ENCODE peak calls at places on chromosome 15, in seven cellular contexts. One of them, this sample, is unnamed.

GRCh38 chr15:31437686-31438085 is 111.1 kb downstream of the KLF13 start:
- DNase-seq in cardiac fibroblast: no peak
- DNase-seq in BJ: no peak
- DNase-seq in astrocyte: no peak
- DNase-seq in ecto neural progenitor cell: no peak
- DNase-seq in iris pigment epithelial cell: no peak
- DNase-seq in occipital lobe: no peak
- DNase-seq in this sample: no peak

GRCh38 chr15:65077981-65078352 is 1.4 kb downstream of the KBTBD13 start:
- DNase-seq in cardiac fibroblast: peak
- DNase-seq in BJ: no peak
- DNase-seq in astrocyte: no peak
- DNase-seq in ecto neural progenitor cell: peak
- DNase-seq in iris pigment epithelial cell: peak
- DNase-seq in occipital lobe: no peak
- DNase-seq in this sample: no peak

GRCh38 chr15:44199393-44199792 is 4.3 kb upstream of the FRMD5 start:
- DNase-seq in cardiac fibroblast: no peak
- DNase-seq in BJ: no peak
- DNase-seq in astrocyte: no peak
- DNase-seq in ecto neural progenitor cell: no peak
- DNase-seq in iris pigment epithelial cell: no peak
- DNase-seq in occipital lobe: no peak
- DNase-seq in this sample: no peak

GRCh38 chr15:68241088-68241935 is 11.8 kb upstream of the CLN6 start:
- DNase-seq in cardiac fibroblast: no peak
- DNase-seq in BJ: no peak
- DNase-seq in astrocyte: no peak
- DNase-seq in ecto neural progenitor cell: no peak
- DNase-seq in iris pigment epithelial cell: no peak
- DNase-seq in occipital lobe: no peak
- DNase-seq in this sample: no peak

GRCh38 chr15:31302029-31302657 is 24.5 kb upstream of the KLF13 start:
- DNase-seq in cardiac fibroblast: no peak
- DNase-seq in BJ: no peak
- DNase-seq in astrocyte: no peak
- DNase-seq in ecto neural progenitor cell: peak
- DNase-seq in iris pigment epithelial cell: no peak
- DNase-seq in occipital lobe: peak
- DNase-seq in this sample: no peak

GRCh38 chr15:82540984-82541431 is 751 bp upstream of the RPS17 start:
- DNase-seq in cardiac fibroblast: no peak
- DNase-seq in BJ: no peak
- DNase-seq in astrocyte: peak
- DNase-seq in ecto neural progenitor cell: peak
- DNase-seq in iris pigment epithelial cell: peak
- DNase-seq in occipital lobe: no peak
- DNase-seq in this sample: no peak

GRCh38 chr15:59741274-59741906 is 52.3 kb upstream of the BNIP2 start:
- DNase-seq in cardiac fibroblast: peak
- DNase-seq in BJ: no peak
- DNase-seq in astrocyte: no peak
- DNase-seq in ecto neural progenitor cell: peak
- DNase-seq in iris pigment epithelial cell: peak
- DNase-seq in occipital lobe: no peak
- DNase-seq in this sample: peak

GRCh38 chr15:55253580-55253979 is 36.0 kb downstream of the RAB27A start:
- DNase-seq in cardiac fibroblast: peak
- DNase-seq in BJ: no peak
- DNase-seq in astrocyte: peak
- DNase-seq in ecto neural progenitor cell: no peak
- DNase-seq in iris pigment epithelial cell: peak
- DNase-seq in occipital lobe: no peak
- DNase-seq in this sample: no peak

GRCh38 chr15:26773917-26774316 is 1.1 kb upstream of the GABRB3 start:
- DNase-seq in cardiac fibroblast: no peak
- DNase-seq in BJ: no peak
- DNase-seq in astrocyte: no peak
- DNase-seq in ecto neural progenitor cell: no peak
- DNase-seq in iris pigment epithelial cell: no peak
- DNase-seq in occipital lobe: no peak
- DNase-seq in this sample: no peak

GRCh38 chr15:77455696-77456293 is 35.1 kb downstream of the HMG20A start:
- DNase-seq in cardiac fibroblast: peak
- DNase-seq in BJ: peak
- DNase-seq in astrocyte: peak
- DNase-seq in ecto neural progenitor cell: no peak
- DNase-seq in iris pigment epithelial cell: peak
- DNase-seq in occipital lobe: no peak
- DNase-seq in this sample: peak

GRCh38 chr15:25674948-25675347 is 188.2 kb downstream of the ATP10A start:
- DNase-seq in cardiac fibroblast: no peak
- DNase-seq in BJ: no peak
- DNase-seq in astrocyte: no peak
- DNase-seq in ecto neural progenitor cell: no peak
- DNase-seq in iris pigment epithelial cell: no peak
- DNase-seq in occipital lobe: no peak
- DNase-seq in this sample: no peak

GRCh38 chr15:84023636-84024035 is 211.9 kb upstream of the GOLGA6L4 start:
- DNase-seq in cardiac fibroblast: peak
- DNase-seq in BJ: no peak
- DNase-seq in astrocyte: no peak
- DNase-seq in ecto neural progenitor cell: no peak
- DNase-seq in iris pigment epithelial cell: peak
- DNase-seq in occipital lobe: no peak
- DNase-seq in this sample: peak

GRCh38 chr15:88535607-88536313 is 10.7 kb downstream of the DET1 start:
- DNase-seq in cardiac fibroblast: no peak
- DNase-seq in BJ: no peak
- DNase-seq in astrocyte: no peak
- DNase-seq in ecto neural progenitor cell: no peak
- DNase-seq in iris pigment epithelial cell: no peak
- DNase-seq in occipital lobe: no peak
- DNase-seq in this sample: no peak

GRCh38 chr15:96324192-96324895 is 6.2 kb upstream of the NR2F2 start:
- DNase-seq in cardiac fibroblast: peak
- DNase-seq in BJ: no peak
- DNase-seq in astrocyte: peak
- DNase-seq in ecto neural progenitor cell: peak
- DNase-seq in iris pigment epithelial cell: peak
- DNase-seq in occipital lobe: no peak
- DNase-seq in this sample: no peak

GRCh38 chr15:92167413-92167950 is 226.2 kb upstream of the ST8SIA2 start:
- DNase-seq in cardiac fibroblast: no peak
- DNase-seq in BJ: no peak
- DNase-seq in astrocyte: no peak
- DNase-seq in ecto neural progenitor cell: no peak
- DNase-seq in iris pigment epithelial cell: no peak
- DNase-seq in occipital lobe: no peak
- DNase-seq in this sample: no peak

GRCh38 chr15:88741671-88742070 is 61.6 kb upstream of the ACAN start:
- DNase-seq in cardiac fibroblast: no peak
- DNase-seq in BJ: no peak
- DNase-seq in astrocyte: no peak
- DNase-seq in ecto neural progenitor cell: no peak
- DNase-seq in iris pigment epithelial cell: no peak
- DNase-seq in occipital lobe: no peak
- DNase-seq in this sample: no peak

GRCh38 chr15:73593278-73594074 is 39.7 kb downstream of the NPTN start:
- DNase-seq in cardiac fibroblast: peak
- DNase-seq in BJ: no peak
- DNase-seq in astrocyte: peak
- DNase-seq in ecto neural progenitor cell: no peak
- DNase-seq in iris pigment epithelial cell: peak
- DNase-seq in occipital lobe: no peak
- DNase-seq in this sample: no peak

GRCh38 chr15:62644216-62644873 is 398.2 kb upstream of the TPM1 start:
- DNase-seq in cardiac fibroblast: no peak
- DNase-seq in BJ: no peak
- DNase-seq in astrocyte: no peak
- DNase-seq in ecto neural progenitor cell: no peak
- DNase-seq in iris pigment epithelial cell: no peak
- DNase-seq in occipital lobe: no peak
- DNase-seq in this sample: no peak

GRCh38 chr15:32990071-32990470 is 204.4 kb downstream of the FMN1 start:
- DNase-seq in cardiac fibroblast: peak
- DNase-seq in BJ: no peak
- DNase-seq in astrocyte: peak
- DNase-seq in ecto neural progenitor cell: no peak
- DNase-seq in iris pigment epithelial cell: no peak
- DNase-seq in occipital lobe: no peak
- DNase-seq in this sample: no peak

GRCh38 chr15:27165590-27165989 is 194.6 kb downstream of the GABRG3 start:
- DNase-seq in cardiac fibroblast: no peak
- DNase-seq in BJ: no peak
- DNase-seq in astrocyte: no peak
- DNase-seq in ecto neural progenitor cell: no peak
- DNase-seq in iris pigment epithelial cell: no peak
- DNase-seq in occipital lobe: no peak
- DNase-seq in this sample: no peak

GRCh38 chr15:92005154-92005553 is 151.6 kb downstream of the SLCO3A1 start:
- DNase-seq in cardiac fibroblast: no peak
- DNase-seq in BJ: no peak
- DNase-seq in astrocyte: no peak
- DNase-seq in ecto neural progenitor cell: no peak
- DNase-seq in iris pigment epithelial cell: no peak
- DNase-seq in occipital lobe: no peak
- DNase-seq in this sample: no peak

GRCh38 chr15:66842710-66843441 is 140.8 kb downstream of the SMAD6 start:
- DNase-seq in cardiac fibroblast: peak
- DNase-seq in BJ: no peak
- DNase-seq in astrocyte: peak
- DNase-seq in ecto neural progenitor cell: no peak
- DNase-seq in iris pigment epithelial cell: peak
- DNase-seq in occipital lobe: peak
- DNase-seq in this sample: peak

GRCh38 chr15:64681424-64682024 is 93.9 kb downstream of the RBPMS2 start:
- DNase-seq in cardiac fibroblast: peak
- DNase-seq in BJ: no peak
- DNase-seq in astrocyte: peak
- DNase-seq in ecto neural progenitor cell: peak
- DNase-seq in iris pigment epithelial cell: peak
- DNase-seq in occipital lobe: no peak
- DNase-seq in this sample: peak

GRCh38 chr15:31802761-31803160 is 227.6 kb upstream of the CHRNA7 start:
- DNase-seq in cardiac fibroblast: no peak
- DNase-seq in BJ: no peak
- DNase-seq in astrocyte: no peak
- DNase-seq in ecto neural progenitor cell: no peak
- DNase-seq in iris pigment epithelial cell: no peak
- DNase-seq in occipital lobe: no peak
- DNase-seq in this sample: no peak

GRCh38 chr15:49083471-49084284 is 37.4 kb upstream of the SECISBP2L start:
- DNase-seq in cardiac fibroblast: peak
- DNase-seq in BJ: peak
- DNase-seq in astrocyte: peak
- DNase-seq in ecto neural progenitor cell: no peak
- DNase-seq in iris pigment epithelial cell: peak
- DNase-seq in occipital lobe: no peak
- DNase-seq in this sample: no peak

GRCh38 chr15:32838820-32839219 is 121.0 kb downstream of the GREM1 start:
- DNase-seq in cardiac fibroblast: peak
- DNase-seq in BJ: peak
- DNase-seq in astrocyte: peak
- DNase-seq in ecto neural progenitor cell: no peak
- DNase-seq in iris pigment epithelial cell: peak
- DNase-seq in occipital lobe: peak
- DNase-seq in this sample: no peak

GRCh38 chr15:89998141-89998661 is 2.9 kb upstream of the ZNF710 start:
- DNase-seq in cardiac fibroblast: peak
- DNase-seq in BJ: no peak
- DNase-seq in astrocyte: peak
- DNase-seq in ecto neural progenitor cell: no peak
- DNase-seq in iris pigment epithelial cell: peak
- DNase-seq in occipital lobe: no peak
- DNase-seq in this sample: peak

GRCh38 chr15:69414702-69415161 is 583 bp downstream of the KIF23 start:
- DNase-seq in cardiac fibroblast: peak
- DNase-seq in BJ: peak
- DNase-seq in astrocyte: peak
- DNase-seq in ecto neural progenitor cell: peak
- DNase-seq in iris pigment epithelial cell: peak
- DNase-seq in occipital lobe: no peak
- DNase-seq in this sample: peak

GRCh38 chr15:90561344-90562244 is 31.9 kb downstream of the CRTC3 start:
- DNase-seq in cardiac fibroblast: peak
- DNase-seq in BJ: peak
- DNase-seq in astrocyte: no peak
- DNase-seq in ecto neural progenitor cell: no peak
- DNase-seq in iris pigment epithelial cell: peak
- DNase-seq in occipital lobe: no peak
- DNase-seq in this sample: no peak

GRCh38 chr15:61480863-61481262 is 251.8 kb upstream of the RORA start:
- DNase-seq in cardiac fibroblast: no peak
- DNase-seq in BJ: no peak
- DNase-seq in astrocyte: no peak
- DNase-seq in ecto neural progenitor cell: no peak
- DNase-seq in iris pigment epithelial cell: no peak
- DNase-seq in occipital lobe: no peak
- DNase-seq in this sample: no peak

GRCh38 chr15:45148076-45149059 is 18.6 kb downstream of the DUOX1 start:
- DNase-seq in cardiac fibroblast: no peak
- DNase-seq in BJ: no peak
- DNase-seq in astrocyte: no peak
- DNase-seq in ecto neural progenitor cell: no peak
- DNase-seq in iris pigment epithelial cell: no peak
- DNase-seq in occipital lobe: no peak
- DNase-seq in this sample: peak

GRCh38 chr15:81229596-81229995 is 32.9 kb downstream of the IL16 start:
- DNase-seq in cardiac fibroblast: no peak
- DNase-seq in BJ: no peak
- DNase-seq in astrocyte: no peak
- DNase-seq in ecto neural progenitor cell: no peak
- DNase-seq in iris pigment epithelial cell: no peak
- DNase-seq in occipital lobe: no peak
- DNase-seq in this sample: no peak

GRCh38 chr15:85464471-85464870 is 84.1 kb downstream of the AKAP13 start:
- DNase-seq in cardiac fibroblast: no peak
- DNase-seq in BJ: no peak
- DNase-seq in astrocyte: no peak
- DNase-seq in ecto neural progenitor cell: no peak
- DNase-seq in iris pigment epithelial cell: no peak
- DNase-seq in occipital lobe: no peak
- DNase-seq in this sample: no peak

GRCh38 chr15:88954431-88955277 is 41.5 kb upstream of the MFGE8 start:
- DNase-seq in cardiac fibroblast: peak
- DNase-seq in BJ: no peak
- DNase-seq in astrocyte: no peak
- DNase-seq in ecto neural progenitor cell: no peak
- DNase-seq in iris pigment epithelial cell: no peak
- DNase-seq in occipital lobe: peak
- DNase-seq in this sample: no peak

GRCh38 chr15:59622289-59622688 is 10.7 kb downstream of the GCNT3 start:
- DNase-seq in cardiac fibroblast: peak
- DNase-seq in BJ: no peak
- DNase-seq in astrocyte: peak
- DNase-seq in ecto neural progenitor cell: peak
- DNase-seq in iris pigment epithelial cell: peak
- DNase-seq in occipital lobe: no peak
- DNase-seq in this sample: peak

GRCh38 chr15:75201609-75202250 is at the start of gene C15orf39:
- DNase-seq in cardiac fibroblast: peak
- DNase-seq in BJ: no peak
- DNase-seq in astrocyte: no peak
- DNase-seq in ecto neural progenitor cell: peak
- DNase-seq in iris pigment epithelial cell: peak
- DNase-seq in occipital lobe: peak
- DNase-seq in this sample: peak

GRCh38 chr15:49171790-49172189 is 1.7 kb downstream of the GALK2 start:
- DNase-seq in cardiac fibroblast: no peak
- DNase-seq in BJ: no peak
- DNase-seq in astrocyte: no peak
- DNase-seq in ecto neural progenitor cell: no peak
- DNase-seq in iris pigment epithelial cell: no peak
- DNase-seq in occipital lobe: no peak
- DNase-seq in this sample: no peak

GRCh38 chr15:95368211-95368610 is 962.3 kb upstream of the NR2F2 start:
- DNase-seq in cardiac fibroblast: peak
- DNase-seq in BJ: no peak
- DNase-seq in astrocyte: peak
- DNase-seq in ecto neural progenitor cell: no peak
- DNase-seq in iris pigment epithelial cell: peak
- DNase-seq in occipital lobe: no peak
- DNase-seq in this sample: no peak